ENCODE peak calls at places on chromosomes 11 and 22, in four cellular contexts. X is right atrium auricular region, F is AG09309, E is choroid plexus epithelial cell. Z is an unnamed sample.
A peak's percentile ranks its signal among the peaks of the same experiment; 100 is the strongest.

GRCh38 chr11:15730617-15731385 is 616.1 kb downstream of the INSC start:
- DNase-seq in X (no peak), F (no peak), E (no peak), Z (no peak)

GRCh38 chr22:23685205-23685784 is 5.5 kb upstream of the RGL4 start:
- DNase-seq in F (no peak), E (peak; percentile 35), X (no peak), Z (no peak)

GRCh38 chr11:62324738-62325556 is 12.3 kb upstream of the ASRGL1 start:
- DNase-seq in X (no peak), F (no peak), E (peak; percentile 64), Z (no peak)

GRCh38 chr11:61679893-61680621 is at the start of gene DAGLA:
- DNase-seq in F (no peak), X (peak; percentile 79), E (peak; percentile 55), Z (no peak)

GRCh38 chr11:134752526-134752925 is 340.5 kb upstream of the B3GAT1 start:
- DNase-seq in F (no peak), E (no peak), X (peak; percentile 49), Z (no peak)

GRCh38 chr22:48302657-48303359 is 1524.9 kb downstream of the BRD1 start:
- DNase-seq in E (no peak), F (no peak), X (peak; percentile 50), Z (no peak)

GRCh38 chr11:1750840-1751520 is 585 bp upstream of the IFITM10 start:
- DNase-seq in X (no peak), E (no peak), F (no peak), Z (no peak)

GRCh38 chr11:87926250-87926970 is 248.8 kb downstream of the RAB38 start:
- DNase-seq in E (peak; percentile 78), F (peak; percentile 34), X (no peak), Z (peak; percentile 78)

GRCh38 chr11:116500002-116500832 is 272.6 kb downstream of the BUD13 start:
- DNase-seq in E (no peak), X (no peak), F (no peak), Z (no peak)

GRCh38 chr11:64036081-64037026 is 623 bp downstream of the FLRT1 start:
- DNase-seq in F (no peak), X (no peak), E (peak; percentile 40), Z (no peak)

GRCh38 chr11:47566166-47566546 is 757 bp downstream of the PTPMT1 start:
- DNase-seq in E (no peak), F (no peak), X (no peak), Z (no peak)

GRCh38 chr11:34425863-34426262 is 12.9 kb upstream of the CAT start:
- DNase-seq in E (peak; percentile 20), X (no peak), F (peak; percentile 82), Z (no peak)

GRCh38 chr11:19228956-19229355 is 11.8 kb downstream of the E2F8 start:
- DNase-seq in E (no peak), X (no peak), F (no peak), Z (no peak)

GRCh38 chr11:6755303-6755952 is 16.3 kb downstream of the OR2AG2 start:
- DNase-seq in E (peak; percentile 62), F (no peak), X (no peak), Z (no peak)

GRCh38 chr22:23306438-23306921 is 126.2 kb downstream of the BCR start:
- DNase-seq in F (peak; percentile 16), E (peak; percentile 86), X (no peak), Z (no peak)

GRCh38 chr11:2837096-2837601 is 48.4 kb downstream of the CDKN1C start:
- DNase-seq in E (peak; percentile 25), X (peak; percentile 82), F (no peak), Z (no peak)

GRCh38 chr22:39634530-39635399 is 64.2 kb downstream of the CACNA1I start:
- DNase-seq in F (peak; percentile 38), E (peak; percentile 93), X (no peak), Z (peak; percentile 56)

GRCh38 chr11:42819126-42819525 is 492.7 kb upstream of the API5 start:
- DNase-seq in F (no peak), X (no peak), E (no peak), Z (no peak)

GRCh38 chr11:61963282-61964057 is 4.0 kb downstream of the FTH1 start:
- DNase-seq in E (peak; percentile 73), F (no peak), X (peak; percentile 66), Z (no peak)

GRCh38 chr11:57249384-57250319 is 12.6 kb upstream of the APLNR start:
- DNase-seq in F (peak; percentile 16), E (peak; percentile 78), X (no peak), Z (no peak)

GRCh38 chr11:720642-721346 is 14.8 kb downstream of the EPS8L2 start:
- DNase-seq in E (no peak), F (no peak), X (no peak), Z (no peak)

GRCh38 chr11:57357827-57358226 is 19.7 kb downstream of the P2RX3 start:
- DNase-seq in X (no peak), E (peak; percentile 20), F (no peak), Z (no peak)

GRCh38 chr11:1335264-1335810 is 25.9 kb upstream of the TOLLIP start:
- DNase-seq in X (no peak), E (no peak), F (no peak), Z (no peak)

GRCh38 chr22:44353063-44353440 is 40.3 kb upstream of the SHISAL1 start:
- DNase-seq in E (no peak), X (no peak), F (no peak), Z (no peak)

GRCh38 chr22:37197451-37198289 is 9.6 kb upstream of the C1QTNF6 start:
- DNase-seq in F (no peak), E (peak; percentile 79), X (peak; percentile 88), Z (no peak)

GRCh38 chr22:22951035-22951434 is 63.4 kb downstream of the IGLL5 start:
- DNase-seq in E (no peak), F (no peak), X (peak; percentile 43), Z (no peak)

GRCh38 chr11:47360341-47360740 is 7.8 kb upstream of the MYBPC3 start:
- DNase-seq in E (no peak), F (no peak), X (no peak), Z (no peak)

GRCh38 chr11:75341583-75341982 is 9.9 kb downstream of the ARRB1 start:
- DNase-seq in X (no peak), F (no peak), E (no peak), Z (no peak)

DNA sequence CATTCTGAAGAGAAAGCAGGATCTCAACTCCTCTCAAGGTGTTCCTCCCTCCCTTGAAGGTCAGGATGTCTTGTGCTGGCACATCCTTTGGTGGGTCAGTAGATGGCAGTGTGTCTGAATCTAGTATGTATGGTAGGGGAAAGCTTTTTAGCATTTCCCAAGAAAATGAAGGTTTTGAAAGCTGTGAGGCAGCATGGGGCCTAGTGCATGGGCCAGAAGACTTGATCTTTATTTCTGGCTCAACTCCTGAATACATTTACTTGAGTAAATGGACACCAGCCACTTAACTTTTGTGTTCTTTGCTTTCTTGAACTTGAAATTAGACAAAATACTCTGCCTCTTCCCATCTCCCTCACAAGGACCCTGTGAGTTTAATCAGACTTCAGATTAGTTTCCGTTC is 289.0 kb downstream of the CASP12 start:
- DNase-seq in F (peak; percentile 29), E (peak; percentile 95), X (no peak), Z (no peak)
- TF ChIP-seq CTCF in F (peak; percentile 71), E (peak; percentile 94), X (peak; percentile 66), Z (peak; percentile 87)

GRCh38 chr22:33054276-33054675 is 3.9 kb downstream of the SYN3 start:
- DNase-seq in X (no peak), E (no peak), F (no peak), Z (no peak)
- H3K4me3 ChIP-seq in X (no peak overlapping the region), E (no peak overlapping the region), F (no peak overlapping the region), Z (no peak overlapping the region)

DNA sequence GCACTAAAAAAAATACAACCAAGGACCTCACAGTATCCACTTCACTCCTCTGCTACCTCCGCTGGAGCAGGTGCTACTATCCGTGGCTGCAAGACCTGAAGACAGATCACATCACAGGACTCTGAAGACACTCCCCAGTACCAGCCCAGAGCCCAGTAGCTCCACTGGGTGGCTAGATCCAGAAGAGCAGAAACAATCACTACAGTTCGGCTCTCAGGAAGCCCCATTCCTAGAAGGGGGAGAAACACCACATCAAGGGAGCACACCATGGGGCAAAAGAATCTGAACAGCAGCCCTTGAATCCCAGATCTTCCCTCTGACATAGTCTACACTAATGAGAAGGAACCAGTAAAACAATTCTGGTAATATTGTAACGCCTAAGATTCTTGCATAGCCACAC is 494.0 kb upstream of the FAT3 start:
- DNase-seq in X (no peak), E (no peak), F (no peak), Z (no peak)
- TF ChIP-seq CTCF in X (no peak), E (no peak), F (no peak), Z (no peak)

GRCh38 chr11:123437236-123437979 is 7.3 kb downstream of the GRAMD1B start:
- DNase-seq in X (no peak), F (no peak), E (no peak), Z (no peak)

GRCh38 chr11:123443851-123444623 is 14.0 kb downstream of the GRAMD1B start:
- DNase-seq in F (no peak), E (no peak), X (no peak), Z (no peak)

GRCh38 chr11:123439616-123440015 is 9.5 kb downstream of the GRAMD1B start:
- DNase-seq in F (no peak), E (no peak), X (no peak), Z (no peak)

GRCh38 chr11:123438191-123438627 is 8.1 kb downstream of the GRAMD1B start:
- DNase-seq in X (no peak), E (no peak), F (peak; percentile 48), Z (no peak)

DNA sequence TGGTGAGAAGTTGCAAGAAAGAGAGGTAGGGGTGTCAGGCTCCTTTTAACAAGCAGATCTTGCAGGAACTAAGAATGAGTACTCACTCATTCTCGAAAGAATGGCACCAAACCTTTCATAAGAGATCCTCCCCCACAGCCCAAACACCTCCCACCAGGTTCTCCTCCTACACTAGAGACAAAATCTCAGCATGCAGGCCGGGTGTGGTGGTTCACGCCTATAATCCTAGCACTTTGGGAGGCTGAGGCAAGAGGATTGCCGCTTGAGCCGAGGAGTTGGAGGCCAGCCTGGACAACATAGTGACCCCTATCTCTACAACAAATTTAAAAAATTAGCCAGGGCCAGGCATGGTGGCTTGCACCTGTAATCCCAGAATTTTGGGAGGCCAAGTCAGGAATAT is 11.1 kb downstream of the GRAMD1B start:
- DNase-seq in X (no peak), F (no peak), E (no peak), Z (no peak)
- H3K4me3 ChIP-seq in X (no peak overlapping the region), F (no peak overlapping the region), E (no peak overlapping the region), Z (no peak overlapping the region)

GRCh38 chr22:47190957-47191323 is 428.5 kb downstream of the TBC1D22A start:
- DNase-seq in X (no peak), E (no peak), F (no peak), Z (no peak)
- TF ChIP-seq CTCF in X (no peak), E (no peak), F (no peak), Z (no peak)